ENCODE peak calls at places on chromosomes 3 and 15, in four cellular contexts. L, E, P and R are unnamed samples.

GRCh38 chr3:112321867-112322652 is 10.9 kb upstream of the CD200 start:
- DNase-seq in L (peak), E (no peak), P (no peak), R (no peak)

GRCh38 chr15:87609474-87609873 is 647.1 kb downstream of the NTRK3 start:
- DNase-seq in L (no peak), E (peak), P (no peak), R (no peak)

GRCh38 chr3:196180346-196180745 is 30.9 kb downstream of the ZDHHC19 start:
- DNase-seq in L (no peak), E (no peak), P (no peak), R (no peak)

GRCh38 chr15:88454231-88454630 is 13.0 kb downstream of the MRPL46 start:
- DNase-seq in L (no peak), E (no peak), P (no peak), R (no peak)

GRCh38 chr3:50251220-50251619 is 15.2 kb downstream of the GNAI2 start:
- DNase-seq in L (no peak), E (peak), P (no peak), R (no peak)

GRCh38 chr15:90814193-90814811 is 54.1 kb upstream of the FURIN start:
- DNase-seq in L (no peak), E (no peak), P (peak), R (no peak)

GRCh38 chr15:78320173-78320572 is 20.0 kb upstream of the CRABP1 start:
- DNase-seq in L (no peak), E (no peak), P (no peak), R (no peak)

GRCh38 chr3:119294402-119294888 is 262 bp downstream of the ARHGAP31 start:
- DNase-seq in L (no peak), E (no peak), P (peak), R (peak)

GRCh38 chr15:85691350-85692240 is 103.1 kb downstream of the KLHL25 start:
- DNase-seq in L (no peak), E (no peak), P (no peak), R (no peak)

GRCh38 chr3:137988152-137988551 is 21.8 kb upstream of the CLDN18 start:
- DNase-seq in L (peak), E (no peak), P (no peak), R (no peak)

GRCh38 chr3:178060406-178060805 is 475.8 kb upstream of the KCNMB2 start:
- DNase-seq in L (no peak), E (no peak), P (no peak), R (no peak)